ENCODE peak calls at places on chromosomes 12 and 14, in nine cellular contexts. L is esophagus squamous epithelium, N is suprapubic skin, D is lower lobe of right lung, W is endothelial cell of umbilical vein, P is AG04450, O is heart left ventricle, C is heart right ventricle, G is A549. S is an unnamed sample.
A peak's percentile ranks its signal among the peaks of the same experiment; 100 is the strongest.

GRCh38 chr12:114665411-114666181 is 18.4 kb downstream of the TBX3 start:
- DNase-seq in G (no peak), O (no peak), L (no peak), W (no peak), N (no peak), P (no peak), D (no peak), C (no peak), S (no peak)

GRCh38 chr14:70934084-70934483 is 26.8 kb downstream of the PCNX1 start:
- DNase-seq in C (no peak), P (no peak), G (no peak), N (no peak), W (no peak), L (no peak), O (no peak), D (no peak), S (no peak)

GRCh38 chr12:130969223-130969622 is 15.5 kb downstream of the ADGRD1 start:
- DNase-seq in P (no peak), W (no peak), G (no peak), D (no peak), L (no peak), N (no peak), O (no peak), C (no peak), S (no peak)

GRCh38 chr14:58298880-58299664 is 717 bp downstream of the ARID4A start:
- DNase-seq in P (no peak), N (peak; percentile 74), O (peak; percentile 33), W (peak; percentile 18), D (peak; percentile 60), L (no peak), G (no peak), C (peak; percentile 42), S (peak; percentile 69)

GRCh38 chr14:73776194-73776537 is 62.0 kb upstream of the PNMA1 start:
- DNase-seq in G (no peak), P (no peak), W (no peak), N (no peak), L (no peak), D (no peak), O (no peak), C (no peak), S (no peak)

GRCh38 chr12:95621725-95622124 is 70.4 kb upstream of the USP44 start:
- DNase-seq in D (no peak), N (no peak), L (no peak), C (no peak), P (no peak), W (no peak), O (no peak), G (no peak), S (no peak)

GRCh38 chr14:60106341-60106740 is 14.6 kb downstream of the PCNX4 start:
- DNase-seq in N (no peak), W (no peak), C (no peak), D (no peak), P (no peak), G (no peak), L (no peak), O (no peak), S (no peak)

GRCh38 chr12:30026621-30027234 is 243.0 kb upstream of the TMTC1 start:
- DNase-seq in N (no peak), L (no peak), P (peak; percentile 55), C (no peak), D (no peak), G (no peak), O (no peak), W (peak; percentile 95), S (no peak)

GRCh38 chr12:64265839-64266238 is 43.7 kb upstream of the KICS2 start:
- DNase-seq in D (no peak), O (no peak), W (no peak), G (no peak), C (no peak), N (no peak), P (no peak), L (no peak), S (no peak)

GRCh38 chr12:121467638-121468403 is 67.9 kb downstream of the RNF34 start:
- DNase-seq in W (peak; percentile 18), P (no peak), C (no peak), G (peak; percentile 31), O (no peak), D (no peak), N (peak; percentile 81), L (peak; percentile 35), S (no peak)

GRCh38 chr12:77442633-77443032 is 377.3 kb upstream of the E2F7 start:
- DNase-seq in G (no peak), N (no peak), P (no peak), D (no peak), W (no peak), L (no peak), O (no peak), C (no peak), S (no peak)

GRCh38 chr12:112473056-112473455 is 54.3 kb downstream of the PTPN11 start:
- DNase-seq in G (peak; percentile 17), O (no peak), C (no peak), P (no peak), W (no peak), D (no peak), L (no peak), N (no peak), S (no peak)

GRCh38 chr14:97798204-97798603 is 1001.0 kb downstream of the VRK1 start:
- DNase-seq in C (no peak), P (no peak), L (no peak), O (no peak), N (no peak), D (no peak), G (no peak), W (no peak), S (no peak)

GRCh38 chr12:18946106-18946505 is 183.4 kb upstream of the PLEKHA5 start:
- DNase-seq in N (no peak), W (no peak), D (no peak), C (no peak), G (no peak), L (no peak), P (no peak), O (no peak), S (no peak)

DNA sequence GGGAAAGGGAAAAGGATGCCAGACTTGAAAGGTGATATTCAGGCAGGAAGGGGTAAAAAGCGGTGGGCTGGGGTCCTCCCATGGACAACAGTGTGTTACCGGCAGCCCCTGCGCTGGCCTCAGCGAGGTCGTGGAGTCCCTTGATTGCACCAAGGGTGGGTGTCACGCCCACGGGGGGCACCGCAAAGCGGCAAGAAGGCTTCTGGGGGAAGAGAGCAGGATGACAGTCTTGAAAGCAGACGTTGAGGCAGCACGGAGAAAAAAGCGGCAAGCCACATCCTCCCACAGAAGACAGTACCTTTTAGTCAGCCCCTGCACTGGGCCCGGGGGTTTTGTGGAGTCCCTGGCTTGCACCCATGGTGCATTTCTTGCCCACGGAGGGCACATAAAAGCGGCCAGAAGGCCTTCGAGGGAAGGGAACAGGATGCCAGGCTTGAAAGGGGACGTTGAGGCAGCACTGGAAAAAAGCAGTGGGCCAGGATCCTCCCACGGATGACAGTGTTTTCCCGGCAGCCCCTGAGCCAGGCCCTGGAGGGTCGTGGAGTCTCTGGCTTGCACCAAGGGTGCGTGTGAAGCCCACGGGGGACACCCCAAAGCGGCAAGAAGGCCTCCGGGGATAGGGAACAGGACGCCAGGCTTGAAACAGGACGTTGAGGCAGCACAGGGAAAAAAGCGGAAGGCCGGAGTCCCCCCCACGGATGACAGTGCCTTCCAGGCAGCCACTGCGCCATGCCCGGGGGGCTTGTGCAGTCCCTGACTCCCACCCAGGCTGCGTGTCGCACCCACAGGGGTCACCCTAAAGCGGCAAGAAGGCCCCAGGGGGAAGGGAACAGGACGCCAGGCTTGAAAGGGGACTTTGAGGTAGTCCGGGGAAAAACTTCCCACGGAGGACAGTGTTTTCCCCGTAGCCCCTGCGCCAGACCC is 162.2 kb upstream of the ALG10B start:
- DNase-seq in G (no peak), O (no peak), P (no peak), N (no peak), C (no peak), W (no peak), L (no peak), D (no peak), S (no peak)
- H3K4me3 ChIP-seq in G (no peak overlapping the region), O (no peak overlapping the region), P (no peak overlapping the region), N (no peak overlapping the region), C (no peak overlapping the region), W (no peak overlapping the region), L (no peak overlapping the region), D (no peak overlapping the region), S (no peak overlapping the region)

DNA sequence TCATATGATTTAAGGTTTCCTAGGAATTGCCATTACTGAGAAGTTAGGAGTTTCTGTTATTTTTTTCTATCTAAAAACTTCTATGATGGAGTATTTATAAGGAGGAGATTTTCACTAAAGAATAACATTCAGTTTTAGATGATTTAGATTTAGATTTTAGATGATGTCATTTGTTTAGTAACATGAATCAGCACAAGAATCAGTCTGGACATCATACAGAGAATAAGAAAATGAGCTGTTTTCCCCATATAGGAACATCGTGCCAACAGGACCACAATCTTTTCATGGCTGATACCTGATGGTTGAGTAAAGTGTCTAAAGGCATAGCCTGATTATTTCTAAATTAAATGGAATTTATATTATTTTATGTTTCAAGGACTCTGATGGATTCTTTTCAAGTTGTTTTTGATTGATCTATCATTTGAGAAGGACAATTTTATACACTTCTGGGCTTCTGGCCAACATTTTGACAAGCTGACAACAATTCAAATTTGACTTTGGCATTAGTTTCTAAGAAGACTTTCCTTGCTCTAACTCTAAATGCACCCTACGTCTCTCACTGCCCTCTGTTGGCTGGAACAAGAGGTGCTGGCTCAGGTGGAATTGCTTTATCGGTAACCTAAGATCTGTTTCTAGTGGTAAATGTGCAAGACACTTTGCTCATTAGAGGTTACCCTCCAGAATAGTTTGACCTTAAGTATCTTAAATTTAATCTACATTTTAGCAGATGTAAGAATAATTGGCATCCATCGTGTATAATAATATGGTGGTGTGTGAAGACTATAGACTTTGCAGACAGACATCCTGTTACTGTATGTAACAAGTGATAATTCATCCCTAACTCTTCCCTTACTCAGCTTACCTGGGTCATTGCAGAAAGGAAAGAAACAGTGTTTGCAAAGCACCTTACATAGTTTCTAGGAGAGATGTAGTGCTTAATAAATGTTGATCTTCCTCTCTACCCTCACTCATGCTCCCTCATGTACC is 42.8 kb upstream of the CPSF6 start:
- DNase-seq in C (no peak), O (no peak), W (peak; percentile 4), L (no peak), N (no peak), G (peak; percentile 42), P (no peak), D (no peak), S (no peak)
- TF ChIP-seq CTCF in C (peak; percentile 17), O (no peak), W (no peak), L (no peak), N (no peak), G (peak; percentile 28), P (peak; percentile 46), D (peak; percentile 43), S (peak; percentile 26)

DNA sequence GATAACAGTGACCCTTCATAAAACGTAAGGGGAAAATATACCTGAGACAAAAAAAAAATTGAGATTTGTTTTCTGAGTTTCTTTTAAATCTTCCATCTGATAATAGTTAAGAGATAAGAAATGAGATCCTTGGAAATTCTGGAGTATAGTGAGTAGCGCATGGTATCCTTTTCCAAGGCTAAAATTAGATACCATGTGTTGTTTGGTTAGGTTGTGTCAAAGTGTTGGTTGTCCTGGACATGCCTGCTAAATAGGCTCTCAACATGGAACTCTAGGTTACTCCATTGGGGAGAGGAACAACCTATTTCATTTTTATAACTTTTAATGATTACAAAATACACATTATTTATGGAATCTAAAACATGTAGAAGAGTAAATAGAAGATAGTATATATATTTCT is 14.8 kb downstream of the PYGL start:
- DNase-seq in P (no peak), C (no peak), D (no peak), L (no peak), O (no peak), G (no peak), N (no peak), W (no peak), S (no peak)
- H3K27ac ChIP-seq in P (no peak overlapping the region), C (no peak overlapping the region), D (no peak overlapping the region), L (no peak overlapping the region), O (no peak overlapping the region), G (no peak overlapping the region), N (no peak overlapping the region), W (no peak overlapping the region), S (no peak overlapping the region)

GRCh38 chr14:88612981-88613380 is 50.1 kb downstream of the ZC3H14 start:
- DNase-seq in O (no peak), D (no peak), C (no peak), N (no peak), G (no peak), P (no peak), L (no peak), W (peak; percentile 19), S (no peak)
- H3K4me3 ChIP-seq in O (no peak overlapping the region), D (no peak overlapping the region), C (no peak overlapping the region), N (no peak overlapping the region), G (no peak overlapping the region), P (no peak overlapping the region), L (no peak overlapping the region), W (no peak overlapping the region), S (no peak overlapping the region)

S was measured in psoas muscle.